ENCODE peak calls at places on chromosomes 5 and 9, in six cellular contexts. One of them, this sample, is unnamed.

GRCh38 chr5:98796197-98796972 is 22.9 kb downstream of the RGMB start:
- DNase-seq in ovary: no peak
- DNase-seq in nephron progenitor cell: peak; percentile 54
- DNase-seq in RWPE1: peak; percentile 88
- DNase-seq in esophagus squamous epithelium: no peak
- DNase-seq in A549: peak; percentile 46
- DNase-seq in this sample: peak; percentile 74

GRCh38 chr9:96361668-96362067 is 21.8 kb downstream of the SLC35D2 start:
- DNase-seq in esophagus squamous epithelium: no peak
- DNase-seq in A549: no peak
- DNase-seq in ovary: no peak
- DNase-seq in RWPE1: no peak
- DNase-seq in nephron progenitor cell: no peak
- DNase-seq in this sample: no peak

GRCh38 chr5:20000416-20000815 is 12.4 kb upstream of the CDH18 start:
- DNase-seq in RWPE1: no peak
- DNase-seq in esophagus squamous epithelium: no peak
- DNase-seq in A549: no peak
- DNase-seq in ovary: no peak
- DNase-seq in nephron progenitor cell: no peak
- DNase-seq in this sample: no peak

GRCh38 chr5:44300551-44300950 is 88.7 kb downstream of the FGF10 start:
- DNase-seq in RWPE1: no peak
- DNase-seq in nephron progenitor cell: no peak
- DNase-seq in esophagus squamous epithelium: no peak
- DNase-seq in ovary: no peak
- DNase-seq in A549: no peak
- DNase-seq in this sample: no peak

GRCh38 chr9:24832307-24832706 is 286.6 kb upstream of the IZUMO3 start:
- DNase-seq in RWPE1: peak; percentile 3
- DNase-seq in nephron progenitor cell: peak; percentile 33
- DNase-seq in A549: peak; percentile 9
- DNase-seq in ovary: no peak
- DNase-seq in esophagus squamous epithelium: no peak
- DNase-seq in this sample: peak; percentile 35

GRCh38 chr9:98602839-98603238 is 105.9 kb downstream of the GABBR2 start:
- DNase-seq in A549: no peak
- DNase-seq in ovary: no peak
- DNase-seq in esophagus squamous epithelium: no peak
- DNase-seq in RWPE1: no peak
- DNase-seq in nephron progenitor cell: no peak
- DNase-seq in this sample: no peak

GRCh38 chr5:74040811-74041491 is 415.0 kb downstream of the ARHGEF28 start:
- DNase-seq in nephron progenitor cell: no peak
- DNase-seq in A549: no peak
- DNase-seq in esophagus squamous epithelium: no peak
- DNase-seq in ovary: no peak
- DNase-seq in RWPE1: no peak
- DNase-seq in this sample: no peak

GRCh38 chr9:115400801-115401200 is 282.8 kb upstream of the TNC start:
- DNase-seq in A549: no peak
- DNase-seq in RWPE1: no peak
- DNase-seq in nephron progenitor cell: no peak
- DNase-seq in esophagus squamous epithelium: no peak
- DNase-seq in ovary: no peak
- DNase-seq in this sample: no peak

GRCh38 chr9:126504086-126504976 is 109.4 kb upstream of the LMX1B start:
- DNase-seq in ovary: no peak
- DNase-seq in nephron progenitor cell: no peak
- DNase-seq in RWPE1: no peak
- DNase-seq in esophagus squamous epithelium: no peak
- DNase-seq in A549: no peak
- DNase-seq in this sample: no peak

GRCh38 chr5:118468085-118468484 is 520.3 kb downstream of the DTWD2 start:
- DNase-seq in A549: no peak
- DNase-seq in esophagus squamous epithelium: no peak
- DNase-seq in ovary: no peak
- DNase-seq in nephron progenitor cell: no peak
- DNase-seq in RWPE1: no peak
- DNase-seq in this sample: no peak

GRCh38 chr9:68832101-68832500 is 127.1 kb downstream of the PIP5K1B start:
- DNase-seq in esophagus squamous epithelium: no peak
- DNase-seq in A549: no peak
- DNase-seq in ovary: no peak
- DNase-seq in nephron progenitor cell: no peak
- DNase-seq in RWPE1: no peak
- DNase-seq in this sample: no peak

GRCh38 chr5:177264178-177264577 is 39.3 kb downstream of the RAB24 start:
- DNase-seq in ovary: no peak
- DNase-seq in nephron progenitor cell: no peak
- DNase-seq in esophagus squamous epithelium: no peak
- DNase-seq in RWPE1: no peak
- DNase-seq in A549: no peak
- DNase-seq in this sample: no peak

GRCh38 chr5:114789773-114790402 is 379.8 kb downstream of the TRIM36 start:
- DNase-seq in nephron progenitor cell: no peak
- DNase-seq in A549: peak; percentile 45
- DNase-seq in esophagus squamous epithelium: no peak
- DNase-seq in ovary: no peak
- DNase-seq in RWPE1: peak; percentile 12
- DNase-seq in this sample: peak; percentile 47
- TF ChIP-seq CTCF in nephron progenitor cell: peak; percentile 62
- TF ChIP-seq CTCF in A549: peak; percentile 40
- TF ChIP-seq CTCF in esophagus squamous epithelium: no peak
- TF ChIP-seq CTCF in ovary: no peak
- TF ChIP-seq CTCF in RWPE1: peak; percentile 51
- TF ChIP-seq CTCF in this sample: peak; percentile 40

GRCh38 chr9:93620041-93620506 is 43.7 kb downstream of the PHF2 start:
- DNase-seq in esophagus squamous epithelium: no peak
- DNase-seq in ovary: no peak
- DNase-seq in A549: no peak
- DNase-seq in RWPE1: no peak
- DNase-seq in nephron progenitor cell: no peak
- DNase-seq in this sample: no peak
- TF ChIP-seq CTCF in esophagus squamous epithelium: no peak
- TF ChIP-seq CTCF in ovary: no peak
- TF ChIP-seq CTCF in A549: no peak
- TF ChIP-seq CTCF in RWPE1: no peak
- TF ChIP-seq CTCF in nephron progenitor cell: no peak
- TF ChIP-seq CTCF in this sample: no peak

GRCh38 chr5:60929024-60929423 is 15.8 kb downstream of the ERCC8 start:
- DNase-seq in esophagus squamous epithelium: no peak
- DNase-seq in ovary: no peak
- DNase-seq in RWPE1: no peak
- DNase-seq in A549: no peak
- DNase-seq in nephron progenitor cell: no peak
- DNase-seq in this sample: no peak
- TF ChIP-seq CTCF in esophagus squamous epithelium: no peak
- TF ChIP-seq CTCF in ovary: no peak
- TF ChIP-seq CTCF in RWPE1: peak; percentile 27
- TF ChIP-seq CTCF in A549: peak; percentile 44
- TF ChIP-seq CTCF in nephron progenitor cell: no peak
- TF ChIP-seq CTCF in this sample: peak; percentile 48

GRCh38 chr9:97500263-97500662 is 1.2 kb upstream of the TMOD1 start:
- DNase-seq in ovary: no peak
- DNase-seq in A549: no peak
- DNase-seq in nephron progenitor cell: no peak
- DNase-seq in esophagus squamous epithelium: no peak
- DNase-seq in RWPE1: no peak
- DNase-seq in this sample: no peak

GRCh38 chr9:97502222-97502983 is 937 bp downstream of the TMOD1 start:
- DNase-seq in esophagus squamous epithelium: no peak
- DNase-seq in A549: no peak
- DNase-seq in nephron progenitor cell: peak; percentile 8
- DNase-seq in RWPE1: no peak
- DNase-seq in ovary: peak; percentile 38
- DNase-seq in this sample: no peak

GRCh38 chr9:97501972-97502221 is 431 bp downstream of the TMOD1 start:
- DNase-seq in ovary: no peak
- DNase-seq in A549: no peak
- DNase-seq in RWPE1: no peak
- DNase-seq in esophagus squamous epithelium: no peak
- DNase-seq in nephron progenitor cell: peak; percentile 47
- DNase-seq in this sample: no peak

GRCh38 chr9:97500765-97501176 is 695 bp upstream of the TMOD1 start:
- DNase-seq in nephron progenitor cell: no peak
- DNase-seq in esophagus squamous epithelium: no peak
- DNase-seq in ovary: no peak
- DNase-seq in RWPE1: no peak
- DNase-seq in A549: no peak
- DNase-seq in this sample: no peak

GRCh38 chr9:97501177-97501971 is at the start of gene TMOD1:
- DNase-seq in A549: peak; percentile 45
- DNase-seq in RWPE1: peak; percentile 93
- DNase-seq in ovary: peak; percentile 76
- DNase-seq in esophagus squamous epithelium: no peak
- DNase-seq in nephron progenitor cell: peak; percentile 74
- DNase-seq in this sample: peak; percentile 60
- TF ChIP-seq CTCF in A549: peak; percentile 58
- TF ChIP-seq CTCF in RWPE1: peak; percentile 70
- TF ChIP-seq CTCF in ovary: no peak
- TF ChIP-seq CTCF in esophagus squamous epithelium: no peak
- TF ChIP-seq CTCF in nephron progenitor cell: no peak
- TF ChIP-seq CTCF in this sample: peak; percentile 14

DNA sequence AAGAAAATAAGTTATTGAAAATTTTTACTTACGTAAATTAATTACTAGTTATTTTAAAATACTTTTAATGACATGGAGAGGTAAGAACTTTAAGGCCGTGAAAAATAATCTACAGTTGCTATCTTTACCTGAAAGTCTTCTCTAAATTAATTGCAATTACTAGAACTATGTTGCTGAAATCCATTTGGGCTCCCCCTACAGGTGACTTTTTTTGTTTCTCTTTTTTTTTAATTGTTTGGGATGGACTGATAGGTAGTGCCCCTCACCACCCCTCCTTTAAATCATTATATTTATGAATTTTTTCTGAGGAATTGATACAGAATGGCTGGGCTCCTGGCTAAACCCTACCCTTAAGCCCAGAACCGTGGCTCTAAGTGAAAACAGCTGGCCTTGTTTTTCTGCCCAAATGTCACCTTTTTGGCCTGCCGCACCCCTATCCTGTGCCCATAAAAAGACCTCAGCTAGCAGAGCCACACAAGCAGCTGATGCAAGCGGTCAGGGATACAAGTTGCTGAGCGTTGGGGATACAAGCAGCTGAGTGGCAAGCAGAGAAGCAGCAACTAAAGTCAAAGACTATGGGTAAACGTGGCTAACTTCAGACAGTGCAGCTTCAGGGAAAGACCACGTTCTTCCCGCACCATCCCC is 315.2 kb upstream of the ACO1 start:
- DNase-seq in ovary: no peak
- DNase-seq in RWPE1: no peak
- DNase-seq in nephron progenitor cell: no peak
- DNase-seq in A549: no peak
- DNase-seq in esophagus squamous epithelium: no peak
- DNase-seq in this sample: peak; percentile 28
- TF ChIP-seq CTCF in ovary: no peak
- TF ChIP-seq CTCF in RWPE1: peak; percentile 46
- TF ChIP-seq CTCF in nephron progenitor cell: peak; percentile 33
- TF ChIP-seq CTCF in A549: peak; percentile 25
- TF ChIP-seq CTCF in esophagus squamous epithelium: no peak
- TF ChIP-seq CTCF in this sample: peak; percentile 38

This sample was measured in MCF 10A.